ENCODE peak calls at places on chromosome 12, in seven cellular contexts. One of them, this sample, is unnamed.

GRCh38 chr12:100789146-100789545 is 5.4 kb upstream of the ANO4 start:
- DNase-seq in A549: no peak
- DNase-seq in M059J: peak
- DNase-seq in MV-4-11: no peak
- DNase-seq in fibroblast of lung: peak
- DNase-seq in SJSA1: no peak
- DNase-seq in HT-29: no peak
- DNase-seq in this sample: no peak

GRCh38 chr12:45522227-45522626 is 207.3 kb upstream of the ARID2 start:
- DNase-seq in fibroblast of lung: no peak
- DNase-seq in HT-29: no peak
- DNase-seq in A549: no peak
- DNase-seq in M059J: no peak
- DNase-seq in SJSA1: no peak
- DNase-seq in MV-4-11: no peak
- DNase-seq in this sample: no peak

GRCh38 chr12:78146365-78146772 is 315.7 kb downstream of the NAV3 start:
- DNase-seq in MV-4-11: peak
- DNase-seq in fibroblast of lung: peak
- DNase-seq in A549: no peak
- DNase-seq in HT-29: peak
- DNase-seq in SJSA1: no peak
- DNase-seq in M059J: peak
- DNase-seq in this sample: no peak

GRCh38 chr12:18146375-18146774 is 56.4 kb upstream of the RERGL start:
- DNase-seq in M059J: no peak
- DNase-seq in fibroblast of lung: peak
- DNase-seq in A549: no peak
- DNase-seq in MV-4-11: peak
- DNase-seq in HT-29: no peak
- DNase-seq in SJSA1: no peak
- DNase-seq in this sample: no peak

GRCh38 chr12:57604454-57605307 is at the start of gene DTX3:
- DNase-seq in A549: peak
- DNase-seq in HT-29: no peak
- DNase-seq in SJSA1: no peak
- DNase-seq in MV-4-11: no peak
- DNase-seq in M059J: peak
- DNase-seq in fibroblast of lung: peak
- DNase-seq in this sample: peak

GRCh38 chr12:46124848-46125619 is 134.7 kb upstream of the SCAF11 start:
- DNase-seq in M059J: peak
- DNase-seq in A549: peak
- DNase-seq in MV-4-11: peak
- DNase-seq in fibroblast of lung: peak
- DNase-seq in HT-29: peak
- DNase-seq in SJSA1: peak
- DNase-seq in this sample: peak

GRCh38 chr12:72957454-72957853 is 685.3 kb downstream of the TRHDE start:
- DNase-seq in SJSA1: no peak
- DNase-seq in MV-4-11: no peak
- DNase-seq in A549: no peak
- DNase-seq in fibroblast of lung: no peak
- DNase-seq in HT-29: no peak
- DNase-seq in M059J: no peak
- DNase-seq in this sample: no peak

GRCh38 chr12:53101931-53102781 is 1.1 kb upstream of the SOAT2 start:
- DNase-seq in MV-4-11: peak
- DNase-seq in fibroblast of lung: no peak
- DNase-seq in A549: no peak
- DNase-seq in HT-29: no peak
- DNase-seq in SJSA1: no peak
- DNase-seq in M059J: no peak
- DNase-seq in this sample: no peak

GRCh38 chr12:101021911-101022388 is 188.1 kb downstream of the SLC5A8 start:
- DNase-seq in M059J: peak
- DNase-seq in fibroblast of lung: peak
- DNase-seq in A549: peak
- DNase-seq in SJSA1: no peak
- DNase-seq in MV-4-11: peak
- DNase-seq in HT-29: no peak
- DNase-seq in this sample: no peak

GRCh38 chr12:79514730-79515525 is 175.8 kb downstream of the PAWR start:
- DNase-seq in fibroblast of lung: no peak
- DNase-seq in A549: no peak
- DNase-seq in HT-29: no peak
- DNase-seq in M059J: peak
- DNase-seq in SJSA1: no peak
- DNase-seq in MV-4-11: no peak
- DNase-seq in this sample: no peak

GRCh38 chr12:132319991-132320570 is 9.3 kb downstream of the GALNT9 start:
- DNase-seq in HT-29: no peak
- DNase-seq in fibroblast of lung: no peak
- DNase-seq in M059J: no peak
- DNase-seq in SJSA1: no peak
- DNase-seq in MV-4-11: no peak
- DNase-seq in A549: no peak
- DNase-seq in this sample: no peak

GRCh38 chr12:89707623-89707991 is 1.0 kb downstream of the ATP2B1 start:
- DNase-seq in HT-29: peak
- DNase-seq in MV-4-11: no peak
- DNase-seq in fibroblast of lung: no peak
- DNase-seq in M059J: peak
- DNase-seq in A549: no peak
- DNase-seq in SJSA1: peak
- DNase-seq in this sample: no peak

GRCh38 chr12:12533238-12533829 is 29.3 kb downstream of the DUSP16 start:
- DNase-seq in MV-4-11: no peak
- DNase-seq in M059J: no peak
- DNase-seq in A549: no peak
- DNase-seq in SJSA1: no peak
- DNase-seq in fibroblast of lung: no peak
- DNase-seq in HT-29: no peak
- DNase-seq in this sample: no peak

This sample was measured in T1000.